ENCODE peak calls at places on chromosomes 11 and 22, in eight cellular contexts. C is K562, T is hepatocyte, F is aorta, Y is caudate nucleus, W is coronary artery, U is substantia nigra, E is adrenal gland. X is an unnamed sample.

GRCh38 chr11:4194889-4195288 is 100.3 kb downstream of the RRM1 start:
- DNase-seq in F (no peak), W (no peak), U (no peak), T (no peak), C (no peak), E (no peak), Y (no peak), X (no peak)

GRCh38 chr22:17213976-17214375 is 5.3 kb downstream of the ADA2 start:
- DNase-seq in W (no peak), U (no peak), E (peak; percentile 43), Y (no peak), C (peak; percentile 59), F (peak; percentile 63), T (peak; percentile 50), X (no peak)

GRCh38 chr11:13717331-13717730 is 48.9 kb downstream of the FAR1 start:
- DNase-seq in U (no peak), T (peak; percentile 12), W (no peak), C (no peak), E (peak; percentile 27), Y (no peak), F (no peak), X (no peak)

GRCh38 chr11:85884581-85885021 is 29.4 kb downstream of the CCDC83 start:
- DNase-seq in C (no peak), Y (no peak), U (no peak), F (no peak), E (no peak), W (no peak), T (no peak), X (no peak)

GRCh38 chr11:70038034-70038834 is 39.9 kb upstream of the ANO1 start:
- DNase-seq in F (no peak), C (no peak), U (no peak), T (no peak), W (peak; percentile 50), Y (no peak), E (no peak), X (no peak)

GRCh38 chr11:35779409-35779808 is 116.8 kb downstream of the TRIM44 start:
- DNase-seq in F (no peak), E (no peak), Y (no peak), U (no peak), W (no peak), C (no peak), T (peak; percentile 9), X (no peak)

GRCh38 chr11:118608268-118609214 is 1.1 kb downstream of the PHLDB1 start:
- DNase-seq in W (peak; percentile 94), Y (no peak), C (peak; percentile 76), U (no peak), E (peak; percentile 79), F (peak; percentile 90), T (peak; percentile 81), X (no peak)

GRCh38 chr11:72758304-72758689 is 6.1 kb upstream of the ARAP1 start:
- DNase-seq in W (no peak), Y (no peak), U (no peak), T (no peak), F (no peak), E (no peak), C (peak; percentile 51), X (no peak)

GRCh38 chr11:93051181-93051580 is 81.7 kb downstream of the MTNR1B start:
- DNase-seq in T (no peak), F (no peak), C (no peak), Y (no peak), E (no peak), W (no peak), U (no peak), X (no peak)

GRCh38 chr11:132114185-132114584 is 743.8 kb downstream of the NTM start:
- DNase-seq in F (no peak), W (no peak), E (peak; percentile 17), U (no peak), Y (peak; percentile 8), C (no peak), T (peak; percentile 57), X (no peak)

GRCh38 chr11:118450451-118450850 is 14.2 kb downstream of the KMT2A start:
- DNase-seq in C (no peak), Y (no peak), F (no peak), T (no peak), W (no peak), U (no peak), E (no peak), X (no peak)

GRCh38 chr11:115707180-115707905 is 203.1 kb upstream of the CADM1 start:
- DNase-seq in C (no peak), U (no peak), T (no peak), Y (no peak), W (no peak), F (no peak), E (peak; percentile 11), X (no peak)

GRCh38 chr11:19800714-19801519 is 88.3 kb downstream of the NAV2 start:
- DNase-seq in U (no peak), Y (no peak), C (no peak), E (no peak), F (no peak), T (no peak), W (no peak), X (no peak)

GRCh38 chr11:110712643-110713468 is 619 bp upstream of the ARHGAP20 start:
- DNase-seq in Y (no peak), T (peak; percentile 44), C (no peak), U (no peak), E (peak; percentile 65), F (peak; percentile 40), W (peak; percentile 75), X (no peak)

GRCh38 chr11:126319374-126319740 is 15.5 kb downstream of the DCPS start:
- DNase-seq in T (no peak), U (no peak), E (no peak), W (no peak), C (no peak), Y (no peak), F (no peak), X (peak; percentile 6)

GRCh38 chr11:69274531-69275016 is 19.4 kb upstream of the MYEOV start:
- DNase-seq in Y (no peak), E (no peak), W (no peak), C (peak; percentile 22), U (no peak), F (no peak), T (peak; percentile 90), X (peak; percentile 87)

GRCh38 chr11:122671270-122671906 is 15.9 kb downstream of the UBASH3B start:
- DNase-seq in U (no peak), T (no peak), W (no peak), E (no peak), Y (no peak), F (no peak), C (no peak), X (no peak)

GRCh38 chr22:18954941-18955571 is 19.0 kb upstream of the PRODH start:
- DNase-seq in Y (no peak), U (no peak), F (peak; percentile 43), W (no peak), T (no peak), E (no peak), C (no peak), X (peak; percentile 35)
- H3K27ac ChIP-seq in Y (no peak overlapping the region), U (no peak overlapping the region), F (no peak overlapping the region), W (no peak overlapping the region), T (no peak overlapping the region), E (no peak overlapping the region), C (no peak overlapping the region), X (no peak overlapping the region)

DNA sequence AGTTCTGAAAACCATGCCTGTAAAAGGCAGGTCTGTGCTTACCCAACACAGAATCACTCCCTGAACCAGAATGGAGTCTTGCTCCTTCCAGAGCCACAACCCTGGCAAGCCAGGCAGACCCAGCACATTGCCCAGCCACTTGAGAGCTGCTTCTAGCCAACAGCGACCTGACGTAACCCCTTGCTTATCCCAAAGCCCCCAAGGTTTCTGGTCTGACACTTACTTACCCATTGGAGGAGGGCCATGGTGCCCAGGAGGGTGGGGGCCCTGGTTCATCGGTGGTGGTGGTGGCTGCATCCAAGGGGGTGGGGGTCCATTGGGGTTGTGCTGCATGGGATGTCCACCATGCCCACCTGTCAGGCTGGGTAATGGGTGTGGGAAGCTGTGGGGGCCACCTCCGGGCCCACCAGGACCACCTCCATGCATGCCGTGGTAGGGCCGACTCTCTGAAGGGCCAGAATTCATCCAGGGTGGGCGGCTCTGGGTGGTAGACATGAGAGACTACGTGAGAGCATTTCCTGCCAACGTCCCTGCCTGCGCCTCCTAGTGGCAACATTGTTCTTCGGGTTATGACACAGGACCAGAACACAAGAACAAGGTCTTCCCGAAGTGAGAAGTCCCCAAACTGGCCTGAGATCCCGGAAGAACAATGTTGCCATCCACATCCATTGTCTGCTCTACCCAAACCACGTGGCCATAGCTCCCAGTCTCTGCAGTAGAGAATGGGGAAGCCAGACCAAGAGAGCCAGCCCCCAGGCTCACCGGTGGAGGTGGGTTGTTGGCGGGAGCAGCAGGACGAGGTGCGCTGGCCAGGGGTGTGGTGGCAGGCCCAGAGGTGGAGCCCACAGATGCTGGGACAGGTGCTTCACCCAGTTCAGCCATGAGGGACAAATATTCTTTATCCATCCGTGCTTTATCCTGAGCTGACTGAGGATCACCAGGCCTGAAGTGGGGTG is 7.8 kb upstream of the PYGM start:
- DNase-seq in F (peak; percentile 81), Y (no peak), T (peak; percentile 79), E (peak; percentile 79), U (no peak), W (peak; percentile 84), C (peak; percentile 47), X (peak; percentile 78)
- H3K27ac ChIP-seq in F (peak overlapping the region; percentile 27), Y (peak overlapping the region; percentile 13), T (no peak overlapping the region), E (no peak overlapping the region), U (no peak overlapping the region), W (peak overlapping the region; percentile 23), C (no peak overlapping the region), X (no peak overlapping the region)

DNA sequence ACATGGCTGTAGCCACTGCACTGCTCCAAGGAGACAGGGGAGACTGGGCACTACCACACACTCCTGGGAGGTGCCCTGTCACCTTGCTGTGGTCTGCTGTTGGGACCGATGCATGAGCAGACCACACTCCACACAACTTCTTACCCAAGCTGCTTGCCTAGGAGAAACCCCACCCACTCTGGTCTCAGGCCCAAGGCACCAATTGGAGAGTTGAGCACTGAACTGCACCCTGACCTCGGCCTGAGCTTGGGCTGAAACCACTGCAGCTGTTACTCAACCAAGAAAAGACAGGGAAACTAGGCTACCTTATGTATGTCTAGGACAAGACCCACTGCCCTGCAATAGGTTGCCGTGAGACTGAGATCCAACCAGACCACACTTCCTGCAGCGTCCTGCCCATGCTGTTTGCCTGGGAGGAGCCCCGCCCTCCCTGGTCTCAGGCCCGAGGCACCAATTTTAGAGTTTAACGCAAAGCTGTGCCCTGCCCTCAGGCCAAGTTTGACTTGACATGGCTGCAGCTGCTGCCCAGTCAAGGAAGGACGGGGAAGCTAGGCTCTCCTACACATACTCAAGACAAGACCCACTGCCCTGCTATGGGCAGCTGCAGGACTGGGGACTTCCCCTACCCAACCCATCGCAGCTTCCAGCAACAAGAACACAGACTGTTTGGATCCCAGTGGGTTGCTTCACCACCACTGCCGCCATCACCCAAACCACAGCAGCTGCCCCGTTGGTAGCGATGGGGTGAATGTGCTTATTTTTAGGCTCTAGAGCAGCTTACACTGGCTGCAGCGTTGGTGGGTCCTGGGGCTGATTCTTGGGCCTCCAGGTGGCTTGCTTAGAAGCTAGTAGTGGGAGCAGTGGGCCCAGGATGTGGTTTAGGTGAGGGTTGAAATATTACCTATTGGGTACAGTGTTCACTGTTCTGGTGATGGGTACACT is 66.8 kb downstream of the BRD1 start:
- DNase-seq in C (no peak), F (peak; percentile 36), W (peak; percentile 62), Y (no peak), E (no peak), U (no peak), T (no peak), X (no peak)
- H3K27ac ChIP-seq in C (no peak overlapping the region), F (no peak overlapping the region), W (no peak overlapping the region), Y (no peak overlapping the region), E (no peak overlapping the region), U (no peak overlapping the region), T (no peak overlapping the region), X (no peak overlapping the region)

DNA sequence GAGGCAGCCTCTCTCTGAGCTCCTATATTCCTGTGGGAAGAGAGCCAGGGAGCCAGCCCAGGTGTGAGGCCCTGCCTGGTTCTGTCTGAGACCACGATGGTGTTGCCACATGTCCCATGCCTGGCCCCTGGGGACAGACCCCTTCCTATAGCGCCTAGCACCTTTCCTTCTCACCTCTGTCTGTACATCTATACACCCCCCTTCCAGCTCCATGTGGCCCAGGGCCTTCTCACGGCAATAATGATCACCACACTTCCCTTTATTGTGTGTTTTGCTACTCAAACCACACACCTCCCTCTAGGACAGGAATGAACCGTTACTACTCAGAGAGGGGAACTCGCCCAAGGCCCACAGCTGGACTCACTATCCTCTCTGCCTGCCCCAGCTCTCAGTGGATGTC is 12.8 kb downstream of the CD82 start:
- DNase-seq in W (no peak), C (no peak), F (no peak), Y (no peak), T (no peak), U (no peak), E (no peak), X (no peak)
- H3K27ac ChIP-seq in W (no peak overlapping the region), C (no peak overlapping the region), F (no peak overlapping the region), Y (no peak overlapping the region), T (no peak overlapping the region), U (peak overlapping the region; percentile 49), E (no peak overlapping the region), X (no peak overlapping the region)

X was measured in RWPE2.